ENCODE peak calls at places on chromosomes 16 and 17, in five cellular contexts. A is tibial nerve, I is heart left ventricle, J is IMR-90, N is A549. K is an unnamed sample.

GRCh38 chr17:48259710-48260291 is 152.2 kb downstream of the SNX11 start:
- DNase-seq in A (no peak), I (no peak), J (peak), N (peak), K (no peak)

GRCh38 chr17:2701996-2702741 is 9.4 kb downstream of the CLUH start:
- DNase-seq in A (no peak), I (no peak), J (no peak), N (no peak), K (no peak)

GRCh38 chr17:3977387-3977786 is 13.2 kb upstream of the ATP2A3 start:
- DNase-seq in A (no peak), I (no peak), J (no peak), N (no peak), K (no peak)

GRCh38 chr17:37833237-37833859 is 88.5 kb upstream of the HNF1B start:
- DNase-seq in A (no peak), I (no peak), J (no peak), N (no peak), K (no peak)

GRCh38 chr17:58329035-58329807 is 626 bp upstream of the TSPOAP1 start:
- DNase-seq in A (no peak), I (no peak), J (no peak), N (no peak), K (no peak)

GRCh38 chr16:66899945-66900688 is 18.6 kb downstream of the CDH16 start:
- DNase-seq in A (peak), I (peak), J (peak), N (peak), K (peak)

GRCh38 chr17:16934133-16934795 is 37.7 kb downstream of the TNFRSF13B start:
- DNase-seq in A (no peak), I (peak), J (no peak), N (no peak), K (no peak)

GRCh38 chr17:74646231-74646630 is 22.7 kb upstream of the CD300E start:
- DNase-seq in A (no peak), I (no peak), J (no peak), N (peak), K (peak)

GRCh38 chr17:49101054-49101534 is 31.5 kb upstream of the B4GALNT2 start:
- DNase-seq in A (no peak), I (no peak), J (peak), N (no peak), K (peak)

GRCh38 chr16:67846320-67847063 is at the start of gene NUTF2:
- DNase-seq in A (peak), I (peak), J (peak), N (peak), K (peak)

GRCh38 chr17:78182504-78182903 is 4.3 kb downstream of the TK1 start:
- DNase-seq in A (no peak), I (no peak), J (no peak), N (no peak), K (no peak)

GRCh38 chr17:66227212-66228045 is 1.8 kb downstream of the APOH start:
- DNase-seq in A (no peak), I (no peak), J (no peak), N (no peak), K (no peak)

GRCh38 chr17:42603318-42603717 is 5.9 kb downstream of the RETREG3 start:
- DNase-seq in A (no peak), I (no peak), J (no peak), N (no peak), K (no peak)

GRCh38 chr16:7315813-7316212 is 16.8 kb upstream of the RBFOX1 start:
- DNase-seq in A (no peak), I (no peak), J (no peak), N (no peak), K (no peak)

GRCh38 chr17:14050616-14051015 is 18.7 kb upstream of the COX10 start:
- DNase-seq in A (no peak), I (no peak), J (no peak), N (no peak), K (no peak)

GRCh38 chr16:30121741-30122620 is 1.0 kb downstream of the MAPK3 start:
- DNase-seq in A (peak), I (peak), J (no peak), N (no peak), K (peak)

GRCh38 chr16:86044881-86045600 is 146.1 kb downstream of the IRF8 start:
- DNase-seq in A (no peak), I (no peak), J (no peak), N (no peak), K (no peak)

GRCh38 chr16:2713523-2713922 is 6.5 kb downstream of the PRSS27 start:
- DNase-seq in A (no peak), I (no peak), J (no peak), N (no peak), K (no peak)

GRCh38 chr16:66952430-66953139 is 8.5 kb upstream of the CES3 start:
- DNase-seq in A (no peak), I (no peak), J (no peak), N (no peak), K (no peak)

GRCh38 chr16:67748791-67749282 is 29.7 kb upstream of the GFOD2 start:
- DNase-seq in A (no peak), I (no peak), J (no peak), N (no peak), K (peak)

GRCh38 chr17:83109793-83110645 is 30.6 kb downstream of the METRNL start:
- DNase-seq in A (peak), I (peak), J (peak), N (peak), K (peak)

GRCh38 chr17:48374650-48375230 is 55.3 kb downstream of the SKAP1 start:
- DNase-seq in A (peak), I (no peak), J (no peak), N (peak), K (no peak)

GRCh38 chr17:52389632-52390031 is 231.1 kb upstream of the CA10 start:
- DNase-seq in A (no peak), I (no peak), J (no peak), N (no peak), K (no peak)
- H3K4me3 ChIP-seq in A (no peak), I (peak), J (no peak), N (no peak), K (no peak)

GRCh38 chr16:53150769-53151168 is 96.0 kb downstream of the CHD9 start:
- DNase-seq in A (no peak), I (no peak), J (no peak), N (no peak), K (no peak)
- TF ChIP-seq CTCF in A (no peak), I (no peak), J (no peak), N (no peak), K (no peak)

GRCh38 chr17:81479175-81479574 is 33.4 kb downstream of the ACTG1 start:
- DNase-seq in A (no peak), I (no peak), J (no peak), N (no peak), K (no peak)

GRCh38 chr17:81481011-81481799 is 31.4 kb downstream of the ACTG1 start:
- DNase-seq in A (peak), I (peak), J (peak), N (peak), K (no peak)

GRCh38 chr17:81480140-81480917 is 32.3 kb downstream of the ACTG1 start:
- DNase-seq in A (peak), I (no peak), J (peak), N (peak), K (no peak)

GRCh38 chr17:81478119-81478518 is 34.5 kb downstream of the ACTG1 start:
- DNase-seq in A (no peak), I (no peak), J (no peak), N (no peak), K (no peak)

DNA sequence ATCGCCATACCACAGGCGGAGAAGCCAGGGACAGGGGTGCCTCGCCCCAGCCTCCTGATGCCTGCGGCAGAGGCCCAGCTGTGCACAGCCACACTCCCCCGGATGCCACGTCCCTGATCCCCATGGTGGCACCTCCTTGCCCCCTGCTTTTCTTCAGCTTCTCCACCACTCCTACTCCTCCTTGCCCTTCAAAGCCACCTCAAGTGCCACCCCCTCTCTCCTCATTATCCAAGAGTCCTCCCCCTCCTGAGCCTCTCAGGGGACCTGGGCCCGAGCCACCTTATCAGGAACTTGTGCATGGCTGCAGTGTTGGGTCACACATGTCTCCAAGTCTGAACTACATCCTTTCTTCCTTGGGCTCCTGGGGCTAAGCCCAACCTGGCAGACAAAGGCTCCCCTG is 32.9 kb downstream of the ACTG1 start:
- DNase-seq in A (no peak), I (no peak), J (no peak), N (no peak), K (no peak)
- TF ChIP-seq POLR2A in A (no peak), I (no peak), J (no peak), N (no peak), K (no peak)

DNA sequence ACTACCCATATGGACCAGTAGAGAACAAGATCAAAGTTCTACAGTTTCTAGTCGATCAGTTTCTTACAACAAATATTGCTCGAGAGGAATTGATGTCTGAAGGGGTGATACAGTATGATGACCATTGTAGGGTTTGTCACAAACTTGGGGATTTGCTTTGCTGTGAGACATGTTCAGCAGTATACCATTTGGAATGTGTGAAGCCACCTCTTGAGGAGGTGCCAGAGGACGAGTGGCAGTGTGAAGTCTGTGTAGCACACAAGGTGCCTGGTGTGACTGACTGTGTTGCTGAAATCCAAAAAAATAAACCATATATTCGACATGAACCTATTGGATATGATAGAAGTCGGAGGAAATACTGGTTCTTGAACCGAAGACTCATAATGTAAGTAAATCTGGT is 29.1 kb downstream of the BPTF start:
- DNase-seq in A (no peak), I (no peak), J (no peak), N (no peak), K (no peak)
- H3K4me3 ChIP-seq in A (no peak), I (no peak), J (no peak), N (no peak), K (no peak)

DNA sequence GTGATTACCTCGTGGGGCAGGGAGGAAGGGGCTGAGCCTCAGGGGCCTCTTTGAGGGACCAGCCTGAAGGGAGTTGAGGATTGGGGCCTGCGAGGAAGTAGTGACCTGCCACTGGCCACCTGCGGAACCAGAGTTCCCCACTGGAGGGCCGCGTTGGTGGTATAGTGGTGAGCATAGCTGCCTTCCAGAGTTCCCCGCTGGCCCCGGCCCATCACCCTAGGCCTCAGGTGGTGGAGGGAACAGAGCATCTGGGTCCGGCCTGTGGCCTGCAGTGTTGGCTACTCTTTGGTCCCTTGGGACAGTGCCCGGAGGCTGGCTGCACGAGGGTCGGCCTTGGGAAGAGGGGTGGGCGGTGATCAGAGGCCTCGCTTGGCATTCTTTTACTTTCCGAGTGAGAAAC is 20.5 kb downstream of the MGAT5B start:
- DNase-seq in A (no peak), I (no peak), J (no peak), N (no peak), K (no peak)
- TF ChIP-seq CTCF in A (no peak), I (no peak), J (no peak), N (no peak), K (no peak)

GRCh38 chr16:4416200-4417032 is at the start of gene CORO7:
- DNase-seq in A (peak), I (peak), J (peak), N (peak), K (peak)
- TF ChIP-seq POLR2A in A (peak), I (peak), J (peak), N (no peak), K (no peak)

DNA sequence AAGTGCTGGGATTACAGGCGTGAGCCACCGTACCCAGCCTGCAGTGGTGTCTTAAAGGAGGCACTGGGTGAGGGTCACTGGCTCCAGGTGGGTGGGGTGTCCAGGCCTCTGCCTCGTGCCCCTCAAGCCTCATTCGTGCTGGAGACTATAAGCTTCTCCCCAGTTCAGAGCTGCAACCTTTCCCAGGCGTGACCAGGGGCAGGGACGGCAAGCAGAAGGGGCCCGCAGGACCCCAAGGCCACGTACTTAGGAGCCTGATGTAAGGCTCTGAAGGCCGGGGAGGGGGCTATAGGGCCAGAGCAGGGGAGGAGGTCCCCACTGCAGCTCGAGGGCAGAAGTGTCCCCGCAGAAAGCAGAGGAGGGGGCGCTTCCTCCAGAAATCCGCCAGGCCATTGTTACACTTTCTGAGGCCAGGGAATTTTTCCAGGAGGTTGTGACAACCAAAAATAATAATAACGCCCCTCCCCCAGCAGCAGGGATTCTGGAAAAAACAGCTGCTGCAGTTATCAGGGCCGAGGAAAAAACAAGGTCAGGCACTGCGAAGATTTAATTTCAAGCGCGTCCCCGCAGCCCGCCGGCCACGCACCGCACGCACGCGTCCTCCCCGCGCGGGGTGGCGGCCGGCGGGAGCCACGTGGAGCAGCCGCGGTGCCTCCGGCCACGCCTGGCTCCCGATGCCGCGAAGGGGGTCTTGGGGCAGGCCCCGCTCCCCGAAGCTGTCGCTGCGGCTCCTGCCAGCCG is 45.7 kb upstream of the SLC38A10 start:
- DNase-seq in A (no peak), I (peak), J (no peak), N (no peak), K (no peak)
- H3K4me3 ChIP-seq in A (peak), I (peak), J (peak), N (peak), K (no peak)

DNA sequence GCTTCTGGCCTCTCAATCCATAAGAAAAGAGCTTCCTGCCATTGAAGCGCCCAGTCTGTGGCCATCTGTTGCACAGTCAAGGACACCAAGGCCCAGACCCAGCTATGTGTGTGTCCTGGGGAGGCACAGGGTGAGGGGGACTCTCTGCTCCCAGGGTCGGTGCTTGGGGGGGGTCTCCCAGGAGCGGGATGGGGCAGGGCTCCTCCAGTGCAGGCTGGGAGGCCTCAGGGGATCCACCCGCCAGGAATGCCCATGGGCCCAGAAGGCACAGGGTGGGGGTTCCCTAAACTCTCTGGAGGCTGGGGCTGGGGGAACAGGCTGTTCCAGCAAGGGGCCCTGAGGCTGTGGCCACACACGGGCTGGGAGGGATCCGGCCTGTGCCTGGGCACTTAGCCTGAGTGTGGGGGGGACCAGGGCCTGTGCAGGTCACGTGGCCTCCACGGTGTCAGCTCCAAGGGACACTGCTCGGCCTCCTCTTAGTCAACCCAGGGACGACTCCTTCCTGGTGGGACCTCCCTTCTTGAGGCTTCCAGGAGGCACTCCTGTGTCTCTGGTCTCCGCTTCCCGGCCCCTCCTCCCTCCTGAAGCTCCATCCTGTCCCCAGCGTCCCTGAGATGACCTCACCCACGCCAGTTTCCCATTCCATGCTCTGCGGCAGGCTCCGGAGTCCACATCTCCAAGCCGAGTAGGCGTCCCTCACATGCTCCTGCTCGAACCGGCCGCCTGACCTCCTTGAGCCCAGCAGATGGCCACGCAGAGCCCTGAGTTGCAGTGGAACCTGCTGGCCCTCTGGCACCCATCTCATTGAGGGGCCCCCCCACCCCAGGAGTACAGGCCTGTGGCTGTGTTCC is 23.1 kb upstream of the BAHCC1 start:
- DNase-seq in A (no peak), I (peak), J (peak), N (peak), K (peak)
- TF ChIP-seq CTCF in A (no peak), I (peak), J (peak), N (peak), K (no peak)